ENCODE peak calls at places on chromosome 19, in seven cellular contexts. S is lower lobe of right lung, P is adrenal gland, I is mesendoderm, E is esophagus squamous epithelium, T is neuronal stem cell, Z is pancreas. G is an unnamed sample.
A peak's percentile ranks its signal among the peaks of the same experiment; 100 is the strongest.

GRCh38 chr19:14441041-14441938 is 8.2 kb downstream of the PKN1 start:
- DNase-seq in T (no peak), S (no peak), Z (no peak), P (no peak), I (no peak), E (no peak), G (no peak)

GRCh38 chr19:37334179-37335071 is 36.5 kb upstream of the ZNF527 start:
- DNase-seq in E (peak; percentile 60), I (peak; percentile 98), S (peak; percentile 91), P (peak; percentile 93), Z (peak; percentile 87), T (peak; percentile 87), G (peak; percentile 87)

GRCh38 chr19:20247016-20247683 is 80.1 kb downstream of the ZNF486 start:
- DNase-seq in I (peak; percentile 82), P (peak; percentile 19), S (no peak), T (peak; percentile 29), E (no peak), Z (peak; percentile 34), G (peak; percentile 66)

GRCh38 chr19:29983568-29983967 is 41.5 kb downstream of the URI1 start:
- DNase-seq in Z (no peak), P (no peak), E (no peak), T (no peak), S (no peak), I (no peak), G (no peak)

GRCh38 chr19:53868091-53868891 is 608 bp downstream of the MYADM start:
- DNase-seq in Z (peak; percentile 48), E (no peak), S (peak; percentile 83), I (peak; percentile 88), T (no peak), P (peak; percentile 41), G (peak; percentile 84)

GRCh38 chr19:1441022-1441426 is 2.8 kb downstream of the RPS15 start:
- DNase-seq in T (no peak), S (peak; percentile 40), P (no peak), Z (no peak), I (no peak), E (no peak), G (no peak)

GRCh38 chr19:2337329-2337707 is 8.8 kb downstream of the SPPL2B start:
- DNase-seq in Z (peak; percentile 92), I (peak; percentile 62), T (peak; percentile 52), S (no peak), P (peak; percentile 49), E (no peak), G (no peak)

GRCh38 chr19:14113762-14114414 is 3.7 kb downstream of the PRKACA start:
- DNase-seq in P (no peak), I (peak; percentile 60), Z (peak; percentile 35), E (no peak), S (peak; percentile 65), T (no peak), G (peak; percentile 76)

GRCh38 chr19:29785955-29786589 is 25.7 kb upstream of the CCNE1 start:
- DNase-seq in P (no peak), Z (no peak), S (no peak), I (peak; percentile 25), T (no peak), E (no peak), G (no peak)

GRCh38 chr19:13748169-13748884 is 16.0 kb upstream of the MRI1 start:
- DNase-seq in P (peak; percentile 76), E (no peak), S (no peak), Z (no peak), I (peak; percentile 40), T (no peak), G (no peak)

GRCh38 chr19:54319049-54319448 is 6.1 kb upstream of the LILRA5 start:
- DNase-seq in E (no peak), T (no peak), S (no peak), Z (no peak), P (no peak), I (no peak), G (no peak)

GRCh38 chr19:29685326-29685725 is 20.1 kb downstream of the PLEKHF1 start:
- DNase-seq in I (no peak), P (no peak), T (no peak), Z (no peak), E (no peak), S (no peak), G (no peak)

GRCh38 chr19:55304279-55304978 is 20.6 kb downstream of the BRSK1 start:
- DNase-seq in E (no peak), T (no peak), S (no peak), P (no peak), Z (no peak), I (peak; percentile 77), G (no peak)

GRCh38 chr19:6674868-6675305 is 4.9 kb upstream of the TNFSF14 start:
- DNase-seq in Z (peak; percentile 13), S (peak; percentile 73), I (peak; percentile 80), P (peak; percentile 84), T (peak; percentile 17), E (no peak), G (peak; percentile 76)

GRCh38 chr19:51980116-51980736 is 6.4 kb downstream of the ZNF350 start:
- DNase-seq in S (no peak), I (no peak), Z (no peak), E (no peak), P (no peak), T (no peak), G (no peak)

GRCh38 chr19:10418281-10419199 is 1.8 kb upstream of the PDE4A start:
- DNase-seq in S (no peak), T (peak; percentile 62), I (peak; percentile 68), Z (no peak), E (no peak), P (no peak), G (no peak)

GRCh38 chr19:51690359-51691121 is 2.6 kb upstream of the SPACA6 start:
- DNase-seq in I (peak; percentile 97), S (peak; percentile 63), T (peak; percentile 85), E (no peak), Z (peak; percentile 49), P (peak; percentile 67), G (peak; percentile 81)

GRCh38 chr19:55497777-55498176 is 9.5 kb downstream of the SSC5D start:
- DNase-seq in E (no peak), P (no peak), T (no peak), S (peak; percentile 30), I (no peak), Z (no peak), G (no peak)

GRCh38 chr19:54462713-54463530 is 656 bp downstream of the LENG9 start:
- DNase-seq in P (peak; percentile 80), I (peak; percentile 87), S (peak; percentile 88), T (peak; percentile 59), Z (peak; percentile 75), E (no peak), G (peak; percentile 89)

GRCh38 chr19:42193706-42194105 is 23.8 kb downstream of the DEDD2 start:
- DNase-seq in S (no peak), I (no peak), Z (no peak), P (no peak), E (no peak), T (no peak), G (no peak)

DNA sequence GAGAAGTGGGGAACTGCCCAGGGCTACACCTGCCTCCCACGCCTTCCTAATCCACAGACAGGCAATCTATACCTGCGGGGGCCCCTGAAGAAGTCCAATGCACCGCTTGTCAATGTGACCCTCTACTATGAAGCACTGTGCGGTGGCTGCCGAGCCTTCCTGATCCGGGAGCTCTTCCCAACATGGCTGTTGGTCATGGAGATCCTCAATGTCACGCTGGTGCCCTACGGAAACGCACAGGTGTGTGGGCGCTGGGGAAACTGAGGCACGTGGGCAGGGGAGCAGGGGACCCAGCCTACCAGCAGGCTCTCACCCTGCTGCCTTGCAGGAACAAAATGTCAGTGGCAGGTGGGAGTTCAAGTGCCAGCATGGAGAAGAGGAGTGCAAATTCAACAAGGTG is 1.4 kb downstream of the IFI30 start:
- DNase-seq in P (no peak), Z (no peak), T (no peak), S (no peak), E (no peak), I (no peak), G (no peak)
- H3K4me1 ChIP-seq in P (peaks cover 21% of the 10 kb centered on the region), Z (peaks cover 6% of the 10 kb centered on the region), T (peaks cover 8% of the 10 kb centered on the region), S (peaks cover 18% of the 10 kb centered on the region), E (peaks cover 39% of the 10 kb centered on the region), I (peaks cover 2% of the 10 kb centered on the region), G (peaks cover 21% of the 10 kb centered on the region)

GRCh38 chr19:50058425-50058824 is 32.6 kb downstream of the ZNF473 start:
- DNase-seq in P (no peak), I (no peak), E (no peak), T (no peak), Z (no peak), S (no peak), G (no peak)

GRCh38 chr19:50060107-50060506 is 34.3 kb downstream of the ZNF473 start:
- DNase-seq in E (no peak), P (no peak), S (no peak), Z (no peak), T (no peak), I (no peak), G (no peak)

GRCh38 chr19:50059045-50059444 is 33.2 kb downstream of the ZNF473 start:
- DNase-seq in I (no peak), Z (no peak), P (no peak), T (no peak), E (no peak), S (no peak), G (no peak)

GRCh38 chr19:50065938-50066337 is 40.1 kb downstream of the ZNF473 start:
- DNase-seq in Z (no peak), P (no peak), T (no peak), S (no peak), I (no peak), E (no peak), G (no peak)

GRCh38 chr19:50061650-50062049 is 35.8 kb downstream of the ZNF473 start:
- DNase-seq in T (no peak), E (no peak), I (no peak), Z (peak; percentile 15), P (no peak), S (no peak), G (no peak)
- H3K4me1 ChIP-seq in T (no peaks in the 10 kb centered on the region), E (no peaks in the 10 kb centered on the region), I (no peaks in the 10 kb centered on the region), Z (no peaks in the 10 kb centered on the region), P (no peaks in the 10 kb centered on the region), S (no peaks in the 10 kb centered on the region), G (no peaks in the 10 kb centered on the region)

GRCh38 chr19:4979211-4979807 is 10.4 kb downstream of the KDM4B start:
- DNase-seq in Z (peak; percentile 38), T (no peak), P (no peak), E (no peak), I (no peak), S (no peak), G (no peak)
- H3K4me1 ChIP-seq in Z (peaks cover 19% of the 10 kb centered on the region), T (peaks cover 22% of the 10 kb centered on the region), P (peaks cover 25% of the 10 kb centered on the region), E (peaks cover 86% of the 10 kb centered on the region), I (no peaks in the 10 kb centered on the region), S (peaks cover 68% of the 10 kb centered on the region), G (peaks cover 51% of the 10 kb centered on the region)

GRCh38 chr19:4713384-4713951 is 10.2 kb downstream of the DPP9 start:
- DNase-seq in T (no peak), S (no peak), I (no peak), P (peak; percentile 87), Z (no peak), E (no peak), G (peak; percentile 76)

GRCh38 chr19:4717966-4718701 is 5.5 kb downstream of the DPP9 start:
- DNase-seq in Z (no peak), T (no peak), P (no peak), I (no peak), S (no peak), E (no peak), G (no peak)

GRCh38 chr19:4717191-4717965 is 6.3 kb downstream of the DPP9 start:
- DNase-seq in P (no peak), S (peak; percentile 78), Z (no peak), I (no peak), T (no peak), E (no peak), G (peak; percentile 82)

GRCh38 chr19:4714016-4714415 is 9.6 kb downstream of the DPP9 start:
- DNase-seq in P (no peak), S (no peak), I (no peak), T (no peak), E (no peak), Z (no peak), G (no peak)

GRCh38 chr19:4715529-4716221 is 8.0 kb downstream of the DPP9 start:
- DNase-seq in I (no peak), P (peak; percentile 50), T (no peak), E (no peak), Z (peak; percentile 56), S (peak; percentile 85), G (peak; percentile 85)
- H3K4me1 ChIP-seq in I (no peaks in the 10 kb centered on the region), P (peaks cover 3% of the 10 kb centered on the region), T (no peaks in the 10 kb centered on the region), E (peaks cover 50% of the 10 kb centered on the region), Z (peaks cover 18% of the 10 kb centered on the region), S (peaks cover 53% of the 10 kb centered on the region), G (peaks cover 41% of the 10 kb centered on the region)